ENCODE peak calls at places on chromosome 15, in seven cellular contexts. One of them, this sample, is unnamed.

GRCh38 chr15:92819312-92820232 is 80.6 kb upstream of the CHD2 start:
- DNase-seq in GM12878: no peak
- DNase-seq in ovary: no peak
- DNase-seq in sigmoid colon: no peak
- DNase-seq in K562: no peak
- DNase-seq in A549: peak; percentile 42
- DNase-seq in stomach: no peak
- DNase-seq in this sample: no peak

GRCh38 chr15:76501726-76502125 is 165.2 kb downstream of the ISL2 start:
- DNase-seq in GM12878: no peak
- DNase-seq in stomach: no peak
- DNase-seq in A549: no peak
- DNase-seq in ovary: no peak
- DNase-seq in sigmoid colon: no peak
- DNase-seq in K562: no peak
- DNase-seq in this sample: no peak

GRCh38 chr15:60961541-60961940 is 267.6 kb downstream of the RORA start:
- DNase-seq in A549: no peak
- DNase-seq in GM12878: no peak
- DNase-seq in K562: no peak
- DNase-seq in ovary: no peak
- DNase-seq in stomach: no peak
- DNase-seq in sigmoid colon: no peak
- DNase-seq in this sample: no peak

GRCh38 chr15:64013179-64014043 is 32.9 kb downstream of the DAPK2 start:
- DNase-seq in stomach: peak; percentile 60
- DNase-seq in K562: peak; percentile 25
- DNase-seq in GM12878: no peak
- DNase-seq in ovary: no peak
- DNase-seq in sigmoid colon: no peak
- DNase-seq in A549: no peak
- DNase-seq in this sample: peak; percentile 56

GRCh38 chr15:25846377-25846776 is 16.8 kb downstream of the ATP10A start:
- DNase-seq in stomach: no peak
- DNase-seq in A549: no peak
- DNase-seq in GM12878: no peak
- DNase-seq in K562: no peak
- DNase-seq in ovary: no peak
- DNase-seq in sigmoid colon: no peak
- DNase-seq in this sample: no peak

GRCh38 chr15:59311245-59311644 is 61.4 kb downstream of the MYO1E start:
- DNase-seq in GM12878: no peak
- DNase-seq in ovary: no peak
- DNase-seq in A549: no peak
- DNase-seq in stomach: no peak
- DNase-seq in sigmoid colon: no peak
- DNase-seq in K562: no peak
- DNase-seq in this sample: no peak

GRCh38 chr15:35827949-35828348 is 282.0 kb upstream of the DPH6 start:
- DNase-seq in K562: no peak
- DNase-seq in ovary: no peak
- DNase-seq in A549: no peak
- DNase-seq in stomach: no peak
- DNase-seq in sigmoid colon: no peak
- DNase-seq in GM12878: no peak
- DNase-seq in this sample: no peak

GRCh38 chr15:55289011-55289572 is 521 bp downstream of the RAB27A start:
- DNase-seq in A549: peak; percentile 19
- DNase-seq in sigmoid colon: peak; percentile 72
- DNase-seq in stomach: peak; percentile 47
- DNase-seq in K562: peak; percentile 21
- DNase-seq in GM12878: no peak
- DNase-seq in ovary: peak; percentile 36
- DNase-seq in this sample: peak; percentile 31

GRCh38 chr15:81686021-81686420 is 312.0 kb upstream of the TMC3 start:
- DNase-seq in ovary: no peak
- DNase-seq in sigmoid colon: no peak
- DNase-seq in stomach: no peak
- DNase-seq in A549: no peak
- DNase-seq in K562: no peak
- DNase-seq in GM12878: no peak
- DNase-seq in this sample: no peak

GRCh38 chr15:84878504-84878903 is 6.0 kb upstream of the SLC28A1 start:
- DNase-seq in A549: peak; percentile 73
- DNase-seq in stomach: peak; percentile 79
- DNase-seq in sigmoid colon: peak; percentile 82
- DNase-seq in K562: peak; percentile 59
- DNase-seq in ovary: peak; percentile 82
- DNase-seq in GM12878: no peak
- DNase-seq in this sample: peak; percentile 79

GRCh38 chr15:98663045-98663444 is 14.7 kb downstream of the IGF1R start:
- DNase-seq in sigmoid colon: no peak
- DNase-seq in stomach: no peak
- DNase-seq in K562: no peak
- DNase-seq in ovary: no peak
- DNase-seq in GM12878: no peak
- DNase-seq in A549: no peak
- DNase-seq in this sample: no peak

GRCh38 chr15:79243723-79244122 is 38.8 kb upstream of the ANKRD34C start:
- DNase-seq in K562: no peak
- DNase-seq in GM12878: no peak
- DNase-seq in ovary: no peak
- DNase-seq in sigmoid colon: no peak
- DNase-seq in A549: peak; percentile 11
- DNase-seq in stomach: no peak
- DNase-seq in this sample: no peak

GRCh38 chr15:101530224-101530958 is 40.9 kb upstream of the PCSK6 start:
- DNase-seq in K562: no peak
- DNase-seq in ovary: no peak
- DNase-seq in A549: peak; percentile 38
- DNase-seq in GM12878: no peak
- DNase-seq in stomach: no peak
- DNase-seq in sigmoid colon: no peak
- DNase-seq in this sample: peak; percentile 27

GRCh38 chr15:92846716-92847115 is 53.4 kb upstream of the CHD2 start:
- DNase-seq in A549: no peak
- DNase-seq in stomach: no peak
- DNase-seq in GM12878: no peak
- DNase-seq in ovary: no peak
- DNase-seq in sigmoid colon: no peak
- DNase-seq in K562: no peak
- DNase-seq in this sample: no peak

GRCh38 chr15:65829150-65829764 is 37.2 kb upstream of the DENND4A start:
- DNase-seq in sigmoid colon: no peak
- DNase-seq in GM12878: no peak
- DNase-seq in stomach: no peak
- DNase-seq in K562: peak; percentile 33
- DNase-seq in A549: peak; percentile 60
- DNase-seq in ovary: no peak
- DNase-seq in this sample: no peak

GRCh38 chr15:27399236-27399635 is 428.3 kb downstream of the GABRG3 start:
- DNase-seq in GM12878: no peak
- DNase-seq in K562: no peak
- DNase-seq in A549: no peak
- DNase-seq in sigmoid colon: no peak
- DNase-seq in ovary: no peak
- DNase-seq in stomach: no peak
- DNase-seq in this sample: no peak

GRCh38 chr15:31024979-31025378 is 33.6 kb upstream of the MTMR10 start:
- DNase-seq in sigmoid colon: no peak
- DNase-seq in stomach: no peak
- DNase-seq in K562: no peak
- DNase-seq in ovary: no peak
- DNase-seq in A549: no peak
- DNase-seq in GM12878: no peak
- DNase-seq in this sample: no peak

GRCh38 chr15:31023841-31024240 is 32.4 kb upstream of the MTMR10 start:
- DNase-seq in sigmoid colon: no peak
- DNase-seq in A549: no peak
- DNase-seq in K562: no peak
- DNase-seq in ovary: no peak
- DNase-seq in stomach: no peak
- DNase-seq in GM12878: no peak
- DNase-seq in this sample: no peak

GRCh38 chr15:31025996-31026395 is 34.6 kb upstream of the MTMR10 start:
- DNase-seq in GM12878: no peak
- DNase-seq in K562: no peak
- DNase-seq in A549: no peak
- DNase-seq in ovary: no peak
- DNase-seq in stomach: no peak
- DNase-seq in sigmoid colon: no peak
- DNase-seq in this sample: no peak

GRCh38 chr15:31021067-31021665 is 29.7 kb upstream of the MTMR10 start:
- DNase-seq in stomach: no peak
- DNase-seq in GM12878: no peak
- DNase-seq in A549: no peak
- DNase-seq in sigmoid colon: no peak
- DNase-seq in K562: no peak
- DNase-seq in ovary: no peak
- DNase-seq in this sample: no peak

GRCh38 chr15:31024330-31024729 is 32.9 kb upstream of the MTMR10 start:
- DNase-seq in K562: no peak
- DNase-seq in ovary: no peak
- DNase-seq in sigmoid colon: no peak
- DNase-seq in GM12878: no peak
- DNase-seq in A549: peak; percentile 75
- DNase-seq in stomach: no peak
- DNase-seq in this sample: no peak
- TF ChIP-seq EP300 in K562: no peak
- TF ChIP-seq EP300 in ovary: no peak
- TF ChIP-seq EP300 in sigmoid colon: no peak
- TF ChIP-seq EP300 in GM12878: no peak
- TF ChIP-seq EP300 in A549: no peak
- TF ChIP-seq EP300 in stomach: no peak
- TF ChIP-seq EP300 in this sample: no peak

DNA sequence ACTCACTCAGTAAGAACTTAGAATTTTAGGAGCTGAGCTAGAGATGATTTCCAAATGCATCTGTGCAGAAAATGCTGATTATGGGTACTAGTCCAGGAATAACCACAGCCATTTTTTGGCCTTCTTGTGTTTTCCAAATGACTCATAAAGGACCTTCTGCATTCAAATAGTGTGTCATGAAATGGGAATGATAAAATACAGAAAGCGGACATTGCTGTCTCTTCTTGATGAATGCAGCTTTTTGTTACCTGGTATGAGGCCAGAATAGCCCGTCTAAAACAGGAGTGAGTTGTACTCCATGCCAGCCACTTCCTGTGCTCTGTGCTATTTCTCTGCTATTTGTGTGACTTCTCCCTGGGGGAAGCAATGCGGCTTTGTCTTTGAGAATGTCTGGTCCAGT is 20.5 kb upstream of the FRMD5 start:
- DNase-seq in sigmoid colon: no peak
- DNase-seq in A549: peak; percentile 49
- DNase-seq in ovary: no peak
- DNase-seq in stomach: no peak
- DNase-seq in GM12878: no peak
- DNase-seq in K562: no peak
- DNase-seq in this sample: no peak
- TF ChIP-seq EP300 in sigmoid colon: no peak
- TF ChIP-seq EP300 in A549: no peak
- TF ChIP-seq EP300 in ovary: no peak
- TF ChIP-seq EP300 in stomach: no peak
- TF ChIP-seq EP300 in GM12878: no peak
- TF ChIP-seq EP300 in K562: no peak
- TF ChIP-seq EP300 in this sample: no peak

GRCh38 chr15:39687965-39688364 is 94.7 kb downstream of the FSIP1 start:
- DNase-seq in GM12878: no peak
- DNase-seq in K562: no peak
- DNase-seq in sigmoid colon: no peak
- DNase-seq in stomach: no peak
- DNase-seq in A549: no peak
- DNase-seq in ovary: no peak
- DNase-seq in this sample: no peak

GRCh38 chr15:39691229-39691628 is 91.4 kb downstream of the FSIP1 start:
- DNase-seq in stomach: no peak
- DNase-seq in K562: no peak
- DNase-seq in GM12878: no peak
- DNase-seq in A549: no peak
- DNase-seq in sigmoid colon: no peak
- DNase-seq in ovary: no peak
- DNase-seq in this sample: no peak

GRCh38 chr15:39695793-39696192 is 86.8 kb downstream of the FSIP1 start:
- DNase-seq in stomach: no peak
- DNase-seq in sigmoid colon: no peak
- DNase-seq in A549: no peak
- DNase-seq in K562: no peak
- DNase-seq in ovary: no peak
- DNase-seq in GM12878: no peak
- DNase-seq in this sample: no peak

GRCh38 chr15:39692464-39693327 is 89.9 kb downstream of the FSIP1 start:
- DNase-seq in stomach: no peak
- DNase-seq in ovary: no peak
- DNase-seq in sigmoid colon: no peak
- DNase-seq in A549: no peak
- DNase-seq in GM12878: no peak
- DNase-seq in K562: no peak
- DNase-seq in this sample: no peak
- TF ChIP-seq EP300 in stomach: no peak
- TF ChIP-seq EP300 in ovary: no peak
- TF ChIP-seq EP300 in sigmoid colon: no peak
- TF ChIP-seq EP300 in A549: no peak
- TF ChIP-seq EP300 in GM12878: peak; percentile 71
- TF ChIP-seq EP300 in K562: no peak
- TF ChIP-seq EP300 in this sample: no peak

GRCh38 chr15:40807888-40808194 is 568 bp upstream of the DNAJC17 start:
- DNase-seq in GM12878: no peak
- DNase-seq in A549: no peak
- DNase-seq in stomach: no peak
- DNase-seq in sigmoid colon: no peak
- DNase-seq in K562: no peak
- DNase-seq in ovary: no peak
- DNase-seq in this sample: no peak
- TF ChIP-seq EP300 in GM12878: no peak
- TF ChIP-seq EP300 in A549: no peak
- TF ChIP-seq EP300 in stomach: no peak
- TF ChIP-seq EP300 in sigmoid colon: no peak
- TF ChIP-seq EP300 in K562: no peak
- TF ChIP-seq EP300 in ovary: no peak
- TF ChIP-seq EP300 in this sample: no peak